ENCODE peak calls at places on chromosomes 2 and 18, in nine cellular contexts. X is right atrium auricular region, S is cardiac muscle cell, N is mucosa of descending colon, Q is gastrocnemius medialis, Y is epithelial cell of esophagus, H is astrocyte of the spinal cord, W is RWPE1, P is activated B cell treated with CpG ODN at 0.5 μM for 24 hours. V is an unnamed sample.

GRCh38 chr2:86788881-86789686 is 1.6 kb downstream of the CD8A start:
- DNase-seq in X (no peak), S (no peak), N (no peak), Q (no peak), Y (peak), H (no peak), W (no peak), P (no peak), V (no peak)

GRCh38 chr2:231227309-231228162 is 29.1 kb downstream of the ARMC9 start:
- DNase-seq in X (peak), S (peak), N (no peak), Q (peak), Y (peak), H (peak), W (peak), P (no peak), V (no peak)

GRCh38 chr2:135843671-135844070 is 6.7 kb upstream of the LCT start:
- DNase-seq in X (peak), S (no peak), N (no peak), Q (no peak), Y (no peak), H (no peak), W (no peak), P (no peak), V (no peak)

GRCh38 chr2:98926601-98927000 is 9.4 kb downstream of the CRACDL start:
- DNase-seq in X (no peak), S (no peak), N (no peak), Q (no peak), Y (no peak), H (peak), W (peak), P (no peak), V (no peak)

GRCh38 chr2:160719116-160719515 is 225.5 kb upstream of the RBMS1 start:
- DNase-seq in X (no peak), S (no peak), N (no peak), Q (no peak), Y (peak), H (peak), W (no peak), P (no peak), V (no peak)

GRCh38 chr2:50492452-50492851 is 539.5 kb downstream of the NRXN1 start:
- DNase-seq in X (no peak), S (peak), N (no peak), Q (no peak), Y (peak), H (peak), W (peak), P (no peak), V (no peak)

GRCh38 chr2:222613715-222614331 is 42.1 kb downstream of the FARSB start:
- DNase-seq in X (no peak), S (peak), N (no peak), Q (no peak), Y (peak), H (peak), W (peak), P (no peak), V (no peak)

GRCh38 chr2:127569274-127570065 is 34.0 kb downstream of the MYO7B start:
- DNase-seq in X (peak), S (no peak), N (no peak), Q (peak), Y (peak), H (peak), W (peak), P (no peak), V (peak)

GRCh38 chr2:190835303-190835930 is 45.2 kb upstream of the GLS start:
- DNase-seq in X (peak), S (no peak), N (no peak), Q (no peak), Y (peak), H (peak), W (peak), P (no peak), V (no peak)

GRCh38 chr2:218123986-218124385 is 1.8 kb upstream of the CXCR2 start:
- DNase-seq in X (no peak), S (no peak), N (no peak), Q (no peak), Y (no peak), H (peak), W (no peak), P (no peak), V (no peak)

GRCh38 chr2:173054466-173054865 is 21.2 kb upstream of the MAP3K20 start:
- DNase-seq in X (no peak), S (no peak), N (no peak), Q (no peak), Y (no peak), H (no peak), W (no peak), P (no peak), V (no peak)

GRCh38 chr2:237786936-237787335 is 11.6 kb upstream of the RBM44 start:
- DNase-seq in X (no peak), S (no peak), N (no peak), Q (no peak), Y (no peak), H (no peak), W (no peak), P (no peak), V (no peak)

GRCh38 chr2:231925303-231926179 is 655 bp downstream of the NPPC start:
- DNase-seq in X (peak), S (peak), N (peak), Q (peak), Y (peak), H (peak), W (peak), P (peak), V (peak)

GRCh38 chr2:151422917-151423439 is 13.3 kb downstream of the RIF1 start:
- DNase-seq in X (no peak), S (no peak), N (no peak), Q (no peak), Y (no peak), H (no peak), W (no peak), P (no peak), V (no peak)

GRCh38 chr2:234835738-234836137 is 116.1 kb upstream of the SH3BP4 start:
- DNase-seq in X (no peak), S (no peak), N (no peak), Q (no peak), Y (no peak), H (no peak), W (no peak), P (no peak), V (no peak)

GRCh38 chr18:13725566-13726227 is 661 bp downstream of the FAM210A start:
- DNase-seq in X (no peak), S (no peak), N (no peak), Q (no peak), Y (peak), H (no peak), W (peak), P (no peak), V (no peak)

GRCh38 chr2:72819501-72819900 is 6.3 kb downstream of the EXOC6B start:
- DNase-seq in X (no peak), S (no peak), N (no peak), Q (no peak), Y (no peak), H (no peak), W (no peak), P (no peak), V (no peak)

GRCh38 chr2:72809095-72809494 is 16.7 kb downstream of the EXOC6B start:
- DNase-seq in X (no peak), S (no peak), N (no peak), Q (no peak), Y (no peak), H (no peak), W (no peak), P (no peak), V (no peak)

GRCh38 chr2:72815655-72816268 is 10.1 kb downstream of the EXOC6B start:
- DNase-seq in X (no peak), S (no peak), N (no peak), Q (no peak), Y (peak), H (no peak), W (no peak), P (no peak), V (no peak)

GRCh38 chr2:72810165-72810564 is 15.7 kb downstream of the EXOC6B start:
- DNase-seq in X (no peak), S (no peak), N (no peak), Q (no peak), Y (no peak), H (no peak), W (no peak), P (no peak), V (no peak)

DNA sequence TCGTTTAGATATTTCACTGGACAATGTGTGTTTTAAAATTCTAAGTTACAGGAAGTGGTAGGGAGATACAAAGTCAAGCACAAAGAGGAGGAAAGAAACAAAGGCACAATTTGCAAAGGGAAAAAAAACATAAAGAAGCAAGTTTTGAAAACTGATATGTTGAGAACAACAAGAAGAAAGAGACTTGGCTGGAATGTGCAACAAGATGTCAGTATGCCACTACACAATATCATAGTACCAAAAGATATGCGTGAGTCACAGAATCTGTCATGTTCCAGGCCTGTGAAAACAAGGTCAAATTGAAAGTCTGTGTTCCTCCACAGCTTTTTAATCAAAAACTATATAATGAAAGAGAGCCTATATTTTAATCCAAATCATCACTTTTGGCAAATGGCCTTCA is 12.0 kb downstream of the EXOC6B start:
- DNase-seq in X (no peak), S (no peak), N (no peak), Q (no peak), Y (peak), H (peak), W (peak), P (no peak), V (no peak)
- TF ChIP-seq CTCF in X (no peak), S (no peak), N (no peak), Q (no peak), Y (peak), H (no peak), W (no peak), P (no peak), V (no peak)

GRCh38 chr2:28345619-28346018 is 47.0 kb upstream of the FOSL2 start:
- DNase-seq in X (no peak), S (no peak), N (peak), Q (no peak), Y (no peak), H (no peak), W (no peak), P (no peak), V (no peak)
- TF ChIP-seq CTCF in X (no peak), S (no peak), N (no peak), Q (no peak), Y (no peak), H (no peak), W (no peak), P (no peak), V (no peak)

GRCh38 chr2:65432227-65433190 is at the start of gene SPRED2:
- DNase-seq in X (peak), S (peak), N (peak), Q (peak), Y (peak), H (peak), W (peak), P (peak), V (peak)
- TF ChIP-seq CTCF in X (no peak), S (peak), N (no peak), Q (no peak), Y (peak), H (no peak), W (no peak), P (no peak), V (no peak)

GRCh38 chr2:48105848-48106247 is 199.6 kb upstream of the FBXO11 start:
- DNase-seq in X (no peak), S (no peak), N (no peak), Q (no peak), Y (no peak), H (no peak), W (no peak), P (no peak), V (no peak)

GRCh38 chr2:48109491-48110204 is 203.3 kb upstream of the FBXO11 start:
- DNase-seq in X (no peak), S (no peak), N (no peak), Q (no peak), Y (no peak), H (no peak), W (no peak), P (no peak), V (no peak)

GRCh38 chr2:48104418-48104817 is 198.1 kb upstream of the FBXO11 start:
- DNase-seq in X (no peak), S (no peak), N (no peak), Q (no peak), Y (no peak), H (no peak), W (no peak), P (no peak), V (no peak)

GRCh38 chr2:48108455-48108854 is 202.2 kb upstream of the FBXO11 start:
- DNase-seq in X (no peak), S (no peak), N (no peak), Q (no peak), Y (no peak), H (no peak), W (no peak), P (no peak), V (no peak)

GRCh38 chr2:48107326-48107925 is 201.1 kb upstream of the FBXO11 start:
- DNase-seq in X (no peak), S (no peak), N (no peak), Q (no peak), Y (peak), H (peak), W (peak), P (no peak), V (no peak)
- TF ChIP-seq CTCF in X (no peak), S (no peak), N (no peak), Q (no peak), Y (no peak), H (peak), W (no peak), P (no peak), V (no peak)

GRCh38 chr2:65334714-65335113 is 97.7 kb downstream of the SPRED2 start:
- DNase-seq in X (no peak), S (no peak), N (no peak), Q (no peak), Y (no peak), H (no peak), W (no peak), P (no peak), V (no peak)

GRCh38 chr2:65329551-65329950 is 101.9 kb downstream of the ACTR2 start:
- DNase-seq in X (no peak), S (no peak), N (no peak), Q (no peak), Y (no peak), H (no peak), W (no peak), P (no peak), V (no peak)

GRCh38 chr2:65326276-65326675 is 98.6 kb downstream of the ACTR2 start:
- DNase-seq in X (no peak), S (no peak), N (no peak), Q (no peak), Y (peak), H (no peak), W (no peak), P (no peak), V (no peak)

GRCh38 chr2:65331361-65331760 is 101.0 kb downstream of the SPRED2 start:
- DNase-seq in X (no peak), S (no peak), N (no peak), Q (no peak), Y (no peak), H (no peak), W (no peak), P (no peak), V (no peak)
- TF ChIP-seq CTCF in X (no peak), S (no peak), N (no peak), Q (no peak), Y (no peak), H (no peak), W (no peak), P (no peak), V (no peak)

DNA sequence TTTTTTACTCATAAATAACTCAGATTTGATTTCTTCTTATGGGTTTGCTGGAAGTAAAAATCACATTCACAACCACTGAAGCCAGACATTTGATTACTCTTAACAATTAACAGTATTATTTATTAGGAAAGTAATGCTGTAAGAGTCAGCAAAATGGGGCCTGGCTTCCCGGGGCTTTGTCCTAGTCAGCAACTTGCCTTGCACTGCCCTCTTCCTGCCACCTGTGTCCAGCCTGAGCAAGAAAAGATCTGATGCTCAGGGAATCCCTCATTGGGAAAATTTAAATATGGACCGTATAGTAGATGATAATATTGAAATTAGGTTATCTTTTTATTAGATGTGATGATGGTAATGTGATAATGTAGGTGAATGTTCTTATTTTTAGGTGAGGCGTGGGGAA is 30.8 kb upstream of the ACYP2 start:
- DNase-seq in X (no peak), S (peak), N (no peak), Q (no peak), Y (peak), H (peak), W (no peak), P (no peak), V (no peak)
- TF ChIP-seq CTCF in X (no peak), S (peak), N (no peak), Q (peak), Y (peak), H (peak), W (no peak), P (no peak), V (peak)

GRCh38 chr2:202375611-202376408 is at the start of gene BMPR2:
- DNase-seq in X (peak), S (peak), N (peak), Q (peak), Y (peak), H (peak), W (peak), P (peak), V (peak)

GRCh38 chr2:202375006-202375610 is 1.0 kb upstream of the BMPR2 start:
- DNase-seq in X (no peak), S (peak), N (peak), Q (no peak), Y (peak), H (peak), W (no peak), P (peak), V (peak)

GRCh38 chr2:202377308-202377736 is 1.2 kb downstream of the BMPR2 start:
- DNase-seq in X (no peak), S (peak), N (peak), Q (peak), Y (peak), H (no peak), W (peak), P (peak), V (peak)

GRCh38 chr2:202378001-202378400 is 1.9 kb downstream of the BMPR2 start:
- DNase-seq in X (no peak), S (no peak), N (no peak), Q (no peak), Y (peak), H (no peak), W (no peak), P (no peak), V (no peak)

DNA sequence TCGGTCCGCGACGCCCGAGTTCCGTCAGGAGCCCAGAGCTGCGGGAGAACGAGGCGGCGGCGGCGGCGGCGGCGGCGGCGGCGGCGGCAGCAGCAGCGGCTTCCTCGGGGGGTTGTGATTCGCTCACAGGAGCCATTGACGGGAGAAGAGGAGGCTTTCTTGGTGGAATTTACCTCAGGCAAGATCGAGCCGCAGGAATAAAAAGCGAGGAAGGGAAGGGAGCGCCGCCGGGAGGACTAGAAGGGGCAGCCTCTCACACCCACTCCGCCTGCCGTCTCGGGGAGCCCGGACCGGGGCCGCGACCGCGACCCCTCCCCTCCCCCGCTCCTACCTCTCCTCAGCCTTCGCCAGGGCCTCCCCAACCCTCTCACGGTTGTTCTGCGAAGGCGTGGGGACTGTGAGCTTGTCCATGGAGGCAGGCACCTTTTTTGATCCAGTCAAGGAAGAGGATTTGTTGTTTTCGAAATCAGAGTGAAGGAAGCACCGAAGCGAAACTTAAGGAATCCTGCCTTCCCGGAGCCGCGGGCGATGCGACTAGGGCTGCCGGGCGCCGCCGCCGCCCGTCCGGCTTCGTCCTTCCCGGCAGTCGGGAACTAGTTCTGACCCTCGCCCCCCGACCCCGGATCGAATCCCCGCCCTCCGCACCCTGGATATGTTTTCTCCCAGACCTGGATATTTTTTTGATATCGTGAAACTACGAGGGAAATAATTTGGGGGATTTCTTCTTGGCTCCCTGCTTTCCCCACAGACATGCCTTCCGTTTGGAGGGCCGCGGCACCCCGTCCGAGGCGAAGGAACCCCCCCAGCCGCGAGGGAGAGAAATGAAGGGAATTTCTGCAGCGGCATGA is 557 bp downstream of the BMPR2 start:
- DNase-seq in X (no peak), S (no peak), N (peak), Q (peak), Y (peak), H (no peak), W (peak), P (no peak), V (peak)
- TF ChIP-seq CTCF in X (no peak), S (no peak), N (no peak), Q (no peak), Y (no peak), H (no peak), W (no peak), P (no peak), V (no peak)

V was measured in osteocyte.